ENCODE peak calls at places on chromosome 14, in nine cellular contexts. Z, U, F, N, H, O, Q, X and B are unnamed samples.

GRCh38 chr14:60532442-60532841 is 23.5 kb downstream of the SIX6 start:
- DNase-seq in Z (no peak), U (no peak), F (no peak), N (no peak), H (no peak), O (no peak), Q (no peak), X (no peak), B (no peak)

GRCh38 chr14:54782803-54783659 is 119.6 kb downstream of the GCH1 start:
- DNase-seq in Z (no peak), U (peak; percentile 21), F (no peak), N (peak; percentile 56), H (no peak), O (no peak), Q (no peak), X (no peak), B (no peak)

GRCh38 chr14:93775158-93775557 is 13.1 kb downstream of the PRIMA1 start:
- DNase-seq in Z (no peak), U (no peak), F (no peak), N (no peak), H (no peak), O (no peak), Q (no peak), X (no peak), B (no peak)

GRCh38 chr14:24310387-24310665 is 386 bp downstream of the LTB4R2 start:
- DNase-seq in Z (no peak), U (no peak), F (no peak), N (no peak), H (no peak), O (no peak), Q (no peak), X (no peak), B (no peak)

GRCh38 chr14:39581474-39581873 is 149.2 kb upstream of the FBXO33 start:
- DNase-seq in Z (no peak), U (no peak), F (no peak), N (no peak), H (no peak), O (no peak), Q (no peak), X (no peak), B (no peak)

GRCh38 chr14:48967419-48967818 is 618.8 kb downstream of the RPS29 start:
- DNase-seq in Z (no peak), U (no peak), F (no peak), N (no peak), H (no peak), O (no peak), Q (no peak), X (no peak), B (no peak)

GRCh38 chr14:36915089-36915488 is 253.4 kb downstream of the PAX9 start:
- DNase-seq in Z (no peak), U (peak; percentile 87), F (no peak), N (peak; percentile 85), H (no peak), O (no peak), Q (no peak), X (no peak), B (no peak)

GRCh38 chr14:29721586-29721985 is 206.1 kb downstream of the PRKD1 start:
- DNase-seq in Z (no peak), U (no peak), F (no peak), N (no peak), H (no peak), O (no peak), Q (no peak), X (no peak), B (no peak)